ENCODE peak calls at places on chromosomes 5 and 9, in seven cellular contexts. One of them, this sample, is unnamed.

GRCh38 chr9:34501372-34501771 is 21.4 kb downstream of the ENHO start:
- DNase-seq in HS-5: no peak
- DNase-seq in smooth muscle cell of the brain vasculature: no peak
- DNase-seq in amniotic epithelial cell: no peak
- DNase-seq in activated CD4-positive, alpha-beta T cell treated with anti-CD3 and anti-CD28 coated beads, Interleukin-2, amount 50 U/mL, for 48 hours: no peak
- DNase-seq in GDM1: no peak
- DNase-seq in small intestine: no peak
- DNase-seq in this sample: no peak

GRCh38 chr5:142783601-142784291 is 13.6 kb downstream of the ARHGAP26 start:
- DNase-seq in HS-5: no peak
- DNase-seq in smooth muscle cell of the brain vasculature: no peak
- DNase-seq in activated CD4-positive, alpha-beta T cell treated with anti-CD3 and anti-CD28 coated beads, Interleukin-2, amount 50 U/mL, for 48 hours: peak; percentile 69
- DNase-seq in amniotic epithelial cell: no peak
- DNase-seq in GDM1: no peak
- DNase-seq in small intestine: no peak
- DNase-seq in this sample: no peak

GRCh38 chr9:121735792-121736130 is 84.3 kb downstream of the DAB2IP start:
- DNase-seq in activated CD4-positive, alpha-beta T cell treated with anti-CD3 and anti-CD28 coated beads, Interleukin-2, amount 50 U/mL, for 48 hours: no peak
- DNase-seq in amniotic epithelial cell: no peak
- DNase-seq in smooth muscle cell of the brain vasculature: no peak
- DNase-seq in HS-5: no peak
- DNase-seq in small intestine: no peak
- DNase-seq in GDM1: no peak
- DNase-seq in this sample: no peak

GRCh38 chr5:93423333-93423714 is 157.7 kb downstream of the NR2F1-AS1 start:
- DNase-seq in small intestine: no peak
- DNase-seq in GDM1: no peak
- DNase-seq in activated CD4-positive, alpha-beta T cell treated with anti-CD3 and anti-CD28 coated beads, Interleukin-2, amount 50 U/mL, for 48 hours: no peak
- DNase-seq in smooth muscle cell of the brain vasculature: no peak
- DNase-seq in HS-5: no peak
- DNase-seq in amniotic epithelial cell: no peak
- DNase-seq in this sample: no peak

GRCh38 chr5:123810253-123810652 is 298.3 kb downstream of the CSNK1G3 start:
- DNase-seq in smooth muscle cell of the brain vasculature: no peak
- DNase-seq in HS-5: no peak
- DNase-seq in small intestine: peak; percentile 40
- DNase-seq in amniotic epithelial cell: peak; percentile 9
- DNase-seq in activated CD4-positive, alpha-beta T cell treated with anti-CD3 and anti-CD28 coated beads, Interleukin-2, amount 50 U/mL, for 48 hours: no peak
- DNase-seq in GDM1: no peak
- DNase-seq in this sample: no peak

GRCh38 chr9:110125207-110125751 is 82.7 kb downstream of the C9orf152 start:
- DNase-seq in activated CD4-positive, alpha-beta T cell treated with anti-CD3 and anti-CD28 coated beads, Interleukin-2, amount 50 U/mL, for 48 hours: no peak
- DNase-seq in smooth muscle cell of the brain vasculature: no peak
- DNase-seq in HS-5: no peak
- DNase-seq in small intestine: peak; percentile 97
- DNase-seq in amniotic epithelial cell: peak; percentile 98
- DNase-seq in GDM1: no peak
- DNase-seq in this sample: no peak

GRCh38 chr9:36956908-36957307 is 77.2 kb downstream of the PAX5 start:
- DNase-seq in activated CD4-positive, alpha-beta T cell treated with anti-CD3 and anti-CD28 coated beads, Interleukin-2, amount 50 U/mL, for 48 hours: no peak
- DNase-seq in HS-5: no peak
- DNase-seq in smooth muscle cell of the brain vasculature: no peak
- DNase-seq in GDM1: no peak
- DNase-seq in small intestine: no peak
- DNase-seq in amniotic epithelial cell: no peak
- DNase-seq in this sample: no peak

GRCh38 chr5:118862596-118862995 is 125.8 kb downstream of the DTWD2 start:
- DNase-seq in HS-5: peak; percentile 14
- DNase-seq in activated CD4-positive, alpha-beta T cell treated with anti-CD3 and anti-CD28 coated beads, Interleukin-2, amount 50 U/mL, for 48 hours: no peak
- DNase-seq in small intestine: no peak
- DNase-seq in GDM1: no peak
- DNase-seq in amniotic epithelial cell: no peak
- DNase-seq in smooth muscle cell of the brain vasculature: no peak
- DNase-seq in this sample: no peak

GRCh38 chr5:59496524-59497134 is 396.9 kb downstream of the PDE4D start:
- DNase-seq in GDM1: no peak
- DNase-seq in activated CD4-positive, alpha-beta T cell treated with anti-CD3 and anti-CD28 coated beads, Interleukin-2, amount 50 U/mL, for 48 hours: no peak
- DNase-seq in smooth muscle cell of the brain vasculature: no peak
- DNase-seq in amniotic epithelial cell: peak; percentile 45
- DNase-seq in HS-5: no peak
- DNase-seq in small intestine: no peak
- DNase-seq in this sample: no peak

GRCh38 chr5:176436641-176437040 is 11.5 kb upstream of the FAF2 start:
- DNase-seq in small intestine: no peak
- DNase-seq in HS-5: peak; percentile 81
- DNase-seq in activated CD4-positive, alpha-beta T cell treated with anti-CD3 and anti-CD28 coated beads, Interleukin-2, amount 50 U/mL, for 48 hours: no peak
- DNase-seq in GDM1: no peak
- DNase-seq in smooth muscle cell of the brain vasculature: no peak
- DNase-seq in amniotic epithelial cell: peak; percentile 49
- DNase-seq in this sample: no peak

GRCh38 chr5:5290674-5291334 is 131.7 kb upstream of the ICE1 start:
- DNase-seq in GDM1: no peak
- DNase-seq in smooth muscle cell of the brain vasculature: no peak
- DNase-seq in activated CD4-positive, alpha-beta T cell treated with anti-CD3 and anti-CD28 coated beads, Interleukin-2, amount 50 U/mL, for 48 hours: no peak
- DNase-seq in amniotic epithelial cell: no peak
- DNase-seq in HS-5: no peak
- DNase-seq in small intestine: no peak
- DNase-seq in this sample: no peak

GRCh38 chr9:135366104-135366503 is 113.5 kb upstream of the PPP1R26 start:
- DNase-seq in activated CD4-positive, alpha-beta T cell treated with anti-CD3 and anti-CD28 coated beads, Interleukin-2, amount 50 U/mL, for 48 hours: no peak
- DNase-seq in GDM1: no peak
- DNase-seq in smooth muscle cell of the brain vasculature: no peak
- DNase-seq in small intestine: no peak
- DNase-seq in HS-5: no peak
- DNase-seq in amniotic epithelial cell: no peak
- DNase-seq in this sample: no peak

GRCh38 chr5:26569929-26570258 is 468.5 kb downstream of the CDH9 start:
- DNase-seq in HS-5: no peak
- DNase-seq in GDM1: no peak
- DNase-seq in activated CD4-positive, alpha-beta T cell treated with anti-CD3 and anti-CD28 coated beads, Interleukin-2, amount 50 U/mL, for 48 hours: no peak
- DNase-seq in small intestine: no peak
- DNase-seq in smooth muscle cell of the brain vasculature: no peak
- DNase-seq in amniotic epithelial cell: no peak
- DNase-seq in this sample: no peak

GRCh38 chr5:1835431-1835830 is 34.2 kb downstream of the NDUFS6 start:
- DNase-seq in amniotic epithelial cell: no peak
- DNase-seq in HS-5: no peak
- DNase-seq in small intestine: no peak
- DNase-seq in smooth muscle cell of the brain vasculature: no peak
- DNase-seq in GDM1: no peak
- DNase-seq in activated CD4-positive, alpha-beta T cell treated with anti-CD3 and anti-CD28 coated beads, Interleukin-2, amount 50 U/mL, for 48 hours: no peak
- DNase-seq in this sample: no peak

GRCh38 chr5:75052461-75053285 is at the start of gene GCNT4:
- DNase-seq in small intestine: peak; percentile 41
- DNase-seq in HS-5: no peak
- DNase-seq in amniotic epithelial cell: peak; percentile 42
- DNase-seq in smooth muscle cell of the brain vasculature: no peak
- DNase-seq in GDM1: no peak
- DNase-seq in activated CD4-positive, alpha-beta T cell treated with anti-CD3 and anti-CD28 coated beads, Interleukin-2, amount 50 U/mL, for 48 hours: peak; percentile 57
- DNase-seq in this sample: peak; percentile 15

GRCh38 chr5:58849995-58850667 is 267.3 kb downstream of the RAB3C start:
- DNase-seq in HS-5: peak; percentile 15
- DNase-seq in smooth muscle cell of the brain vasculature: no peak
- DNase-seq in small intestine: peak; percentile 22
- DNase-seq in amniotic epithelial cell: peak; percentile 41
- DNase-seq in activated CD4-positive, alpha-beta T cell treated with anti-CD3 and anti-CD28 coated beads, Interleukin-2, amount 50 U/mL, for 48 hours: no peak
- DNase-seq in GDM1: peak; percentile 4
- DNase-seq in this sample: no peak

GRCh38 chr5:38636626-38637025 is 80.2 kb upstream of the LIFR start:
- DNase-seq in smooth muscle cell of the brain vasculature: no peak
- DNase-seq in amniotic epithelial cell: no peak
- DNase-seq in HS-5: no peak
- DNase-seq in small intestine: no peak
- DNase-seq in activated CD4-positive, alpha-beta T cell treated with anti-CD3 and anti-CD28 coated beads, Interleukin-2, amount 50 U/mL, for 48 hours: no peak
- DNase-seq in GDM1: no peak
- DNase-seq in this sample: no peak

GRCh38 chr9:115517335-115518075 is 399.5 kb upstream of the TNC start:
- DNase-seq in small intestine: no peak
- DNase-seq in HS-5: no peak
- DNase-seq in smooth muscle cell of the brain vasculature: no peak
- DNase-seq in GDM1: no peak
- DNase-seq in activated CD4-positive, alpha-beta T cell treated with anti-CD3 and anti-CD28 coated beads, Interleukin-2, amount 50 U/mL, for 48 hours: no peak
- DNase-seq in amniotic epithelial cell: no peak
- DNase-seq in this sample: no peak

GRCh38 chr5:67209141-67209771 is 12.7 kb upstream of the CD180 start:
- DNase-seq in amniotic epithelial cell: peak; percentile 67
- DNase-seq in HS-5: peak; percentile 60
- DNase-seq in GDM1: peak; percentile 61
- DNase-seq in activated CD4-positive, alpha-beta T cell treated with anti-CD3 and anti-CD28 coated beads, Interleukin-2, amount 50 U/mL, for 48 hours: peak; percentile 46
- DNase-seq in smooth muscle cell of the brain vasculature: peak; percentile 62
- DNase-seq in small intestine: peak; percentile 77
- DNase-seq in this sample: peak; percentile 67

GRCh38 chr5:88829053-88829452 is 53.9 kb downstream of the MEF2C start:
- DNase-seq in activated CD4-positive, alpha-beta T cell treated with anti-CD3 and anti-CD28 coated beads, Interleukin-2, amount 50 U/mL, for 48 hours: no peak
- DNase-seq in HS-5: no peak
- DNase-seq in smooth muscle cell of the brain vasculature: no peak
- DNase-seq in small intestine: no peak
- DNase-seq in amniotic epithelial cell: no peak
- DNase-seq in GDM1: peak; percentile 67
- DNase-seq in this sample: no peak

GRCh38 chr9:100074093-100074492 is 24.7 kb downstream of the ERP44 start:
- DNase-seq in small intestine: no peak
- DNase-seq in smooth muscle cell of the brain vasculature: no peak
- DNase-seq in GDM1: no peak
- DNase-seq in HS-5: no peak
- DNase-seq in amniotic epithelial cell: peak; percentile 69
- DNase-seq in activated CD4-positive, alpha-beta T cell treated with anti-CD3 and anti-CD28 coated beads, Interleukin-2, amount 50 U/mL, for 48 hours: no peak
- DNase-seq in this sample: no peak

GRCh38 chr5:97547414-97547813 is 364.4 kb upstream of the RIOK2 start:
- DNase-seq in amniotic epithelial cell: no peak
- DNase-seq in small intestine: no peak
- DNase-seq in smooth muscle cell of the brain vasculature: no peak
- DNase-seq in GDM1: no peak
- DNase-seq in activated CD4-positive, alpha-beta T cell treated with anti-CD3 and anti-CD28 coated beads, Interleukin-2, amount 50 U/mL, for 48 hours: no peak
- DNase-seq in HS-5: no peak
- DNase-seq in this sample: no peak

GRCh38 chr9:101362450-101362849 is 22.4 kb downstream of the BAAT start:
- DNase-seq in activated CD4-positive, alpha-beta T cell treated with anti-CD3 and anti-CD28 coated beads, Interleukin-2, amount 50 U/mL, for 48 hours: no peak
- DNase-seq in amniotic epithelial cell: no peak
- DNase-seq in HS-5: no peak
- DNase-seq in small intestine: no peak
- DNase-seq in GDM1: no peak
- DNase-seq in smooth muscle cell of the brain vasculature: no peak
- DNase-seq in this sample: no peak

GRCh38 chr5:173793677-173794570 is 94.2 kb upstream of the CPEB4 start:
- DNase-seq in GDM1: no peak
- DNase-seq in smooth muscle cell of the brain vasculature: no peak
- DNase-seq in activated CD4-positive, alpha-beta T cell treated with anti-CD3 and anti-CD28 coated beads, Interleukin-2, amount 50 U/mL, for 48 hours: no peak
- DNase-seq in small intestine: peak; percentile 96
- DNase-seq in amniotic epithelial cell: no peak
- DNase-seq in HS-5: no peak
- DNase-seq in this sample: no peak

GRCh38 chr5:135482383-135482933 is 30.3 kb upstream of the TIFAB start:
- DNase-seq in GDM1: no peak
- DNase-seq in smooth muscle cell of the brain vasculature: no peak
- DNase-seq in small intestine: no peak
- DNase-seq in activated CD4-positive, alpha-beta T cell treated with anti-CD3 and anti-CD28 coated beads, Interleukin-2, amount 50 U/mL, for 48 hours: no peak
- DNase-seq in amniotic epithelial cell: no peak
- DNase-seq in HS-5: no peak
- DNase-seq in this sample: no peak

GRCh38 chr5:133235696-133236426 is 184.0 kb downstream of the HSPA4 start:
- DNase-seq in HS-5: no peak
- DNase-seq in small intestine: peak; percentile 22
- DNase-seq in activated CD4-positive, alpha-beta T cell treated with anti-CD3 and anti-CD28 coated beads, Interleukin-2, amount 50 U/mL, for 48 hours: no peak
- DNase-seq in smooth muscle cell of the brain vasculature: no peak
- DNase-seq in GDM1: no peak
- DNase-seq in amniotic epithelial cell: no peak
- DNase-seq in this sample: no peak

GRCh38 chr9:133935328-133936040 is 56.6 kb downstream of the VAV2 start:
- DNase-seq in amniotic epithelial cell: peak; percentile 80
- DNase-seq in activated CD4-positive, alpha-beta T cell treated with anti-CD3 and anti-CD28 coated beads, Interleukin-2, amount 50 U/mL, for 48 hours: no peak
- DNase-seq in smooth muscle cell of the brain vasculature: peak; percentile 41
- DNase-seq in small intestine: peak; percentile 67
- DNase-seq in GDM1: no peak
- DNase-seq in HS-5: no peak
- DNase-seq in this sample: no peak

GRCh38 chr5:169920446-169920845 is 59.8 kb downstream of the INSYN2B start:
- DNase-seq in GDM1: no peak
- DNase-seq in activated CD4-positive, alpha-beta T cell treated with anti-CD3 and anti-CD28 coated beads, Interleukin-2, amount 50 U/mL, for 48 hours: no peak
- DNase-seq in HS-5: no peak
- DNase-seq in smooth muscle cell of the brain vasculature: no peak
- DNase-seq in small intestine: no peak
- DNase-seq in amniotic epithelial cell: no peak
- DNase-seq in this sample: no peak

GRCh38 chr5:60494144-60494543 is 205.8 kb downstream of the DEPDC1B start:
- DNase-seq in activated CD4-positive, alpha-beta T cell treated with anti-CD3 and anti-CD28 coated beads, Interleukin-2, amount 50 U/mL, for 48 hours: no peak
- DNase-seq in smooth muscle cell of the brain vasculature: no peak
- DNase-seq in HS-5: no peak
- DNase-seq in GDM1: no peak
- DNase-seq in amniotic epithelial cell: no peak
- DNase-seq in small intestine: no peak
- DNase-seq in this sample: no peak

GRCh38 chr9:133944746-133945135 is 47.4 kb downstream of the VAV2 start:
- DNase-seq in GDM1: no peak
- DNase-seq in HS-5: no peak
- DNase-seq in activated CD4-positive, alpha-beta T cell treated with anti-CD3 and anti-CD28 coated beads, Interleukin-2, amount 50 U/mL, for 48 hours: no peak
- DNase-seq in amniotic epithelial cell: peak; percentile 65
- DNase-seq in smooth muscle cell of the brain vasculature: no peak
- DNase-seq in small intestine: no peak
- DNase-seq in this sample: no peak

GRCh38 chr5:160250826-160251225 is 21.5 kb downstream of the FABP6 start:
- DNase-seq in amniotic epithelial cell: no peak
- DNase-seq in GDM1: no peak
- DNase-seq in small intestine: no peak
- DNase-seq in activated CD4-positive, alpha-beta T cell treated with anti-CD3 and anti-CD28 coated beads, Interleukin-2, amount 50 U/mL, for 48 hours: no peak
- DNase-seq in HS-5: no peak
- DNase-seq in smooth muscle cell of the brain vasculature: no peak
- DNase-seq in this sample: no peak

GRCh38 chr5:133967124-133967523 is 1.3 kb downstream of the C5orf15 start:
- DNase-seq in GDM1: no peak
- DNase-seq in amniotic epithelial cell: no peak
- DNase-seq in small intestine: no peak
- DNase-seq in activated CD4-positive, alpha-beta T cell treated with anti-CD3 and anti-CD28 coated beads, Interleukin-2, amount 50 U/mL, for 48 hours: no peak
- DNase-seq in HS-5: no peak
- DNase-seq in smooth muscle cell of the brain vasculature: no peak
- DNase-seq in this sample: no peak

GRCh38 chr5:138336952-138337684 is 948 bp upstream of the FAM53C start:
- DNase-seq in HS-5: no peak
- DNase-seq in activated CD4-positive, alpha-beta T cell treated with anti-CD3 and anti-CD28 coated beads, Interleukin-2, amount 50 U/mL, for 48 hours: no peak
- DNase-seq in smooth muscle cell of the brain vasculature: peak; percentile 46
- DNase-seq in small intestine: no peak
- DNase-seq in GDM1: peak; percentile 88
- DNase-seq in amniotic epithelial cell: peak; percentile 80
- DNase-seq in this sample: no peak

GRCh38 chr9:19221326-19221725 is 9.2 kb upstream of the DENND4C start:
- DNase-seq in HS-5: no peak
- DNase-seq in amniotic epithelial cell: no peak
- DNase-seq in small intestine: no peak
- DNase-seq in activated CD4-positive, alpha-beta T cell treated with anti-CD3 and anti-CD28 coated beads, Interleukin-2, amount 50 U/mL, for 48 hours: no peak
- DNase-seq in smooth muscle cell of the brain vasculature: no peak
- DNase-seq in GDM1: no peak
- DNase-seq in this sample: no peak

GRCh38 chr5:125042243-125042887 is 295.9 kb upstream of the ZNF608 start:
- DNase-seq in smooth muscle cell of the brain vasculature: no peak
- DNase-seq in small intestine: no peak
- DNase-seq in HS-5: no peak
- DNase-seq in activated CD4-positive, alpha-beta T cell treated with anti-CD3 and anti-CD28 coated beads, Interleukin-2, amount 50 U/mL, for 48 hours: no peak
- DNase-seq in GDM1: no peak
- DNase-seq in amniotic epithelial cell: no peak
- DNase-seq in this sample: no peak

GRCh38 chr9:20209421-20210340 is 412.6 kb downstream of the MLLT3 start:
- DNase-seq in small intestine: no peak
- DNase-seq in smooth muscle cell of the brain vasculature: no peak
- DNase-seq in activated CD4-positive, alpha-beta T cell treated with anti-CD3 and anti-CD28 coated beads, Interleukin-2, amount 50 U/mL, for 48 hours: peak; percentile 54
- DNase-seq in GDM1: no peak
- DNase-seq in amniotic epithelial cell: peak; percentile 10
- DNase-seq in HS-5: no peak
- DNase-seq in this sample: no peak

GRCh38 chr5:7659420-7659819 is 191.5 kb downstream of the CFAP90 start:
- DNase-seq in GDM1: no peak
- DNase-seq in HS-5: no peak
- DNase-seq in small intestine: no peak
- DNase-seq in activated CD4-positive, alpha-beta T cell treated with anti-CD3 and anti-CD28 coated beads, Interleukin-2, amount 50 U/mL, for 48 hours: no peak
- DNase-seq in amniotic epithelial cell: no peak
- DNase-seq in smooth muscle cell of the brain vasculature: no peak
- DNase-seq in this sample: no peak

GRCh38 chr5:1336749-1337489 is 8.0 kb downstream of the CLPTM1L start:
- DNase-seq in HS-5: no peak
- DNase-seq in activated CD4-positive, alpha-beta T cell treated with anti-CD3 and anti-CD28 coated beads, Interleukin-2, amount 50 U/mL, for 48 hours: no peak
- DNase-seq in GDM1: no peak
- DNase-seq in smooth muscle cell of the brain vasculature: no peak
- DNase-seq in small intestine: peak; percentile 91
- DNase-seq in amniotic epithelial cell: no peak
- DNase-seq in this sample: no peak